ENCODE peak calls at places on chromosomes 3 and 15, in ten cellular contexts. N, V, Q, X, G, S, L, K, A and O are unnamed samples.

GRCh38 chr3:69433938-69434263 is 48.0 kb upstream of the FRMD4B start:
- DNase-seq in N (no peak), V (no peak), Q (peak), X (no peak), G (no peak), S (no peak), L (no peak), K (no peak), A (peak), O (no peak)

GRCh38 chr3:37968784-37969600 is 21.6 kb upstream of the VILL start:
- DNase-seq in N (no peak), V (no peak), Q (no peak), X (no peak), G (no peak), S (no peak), L (no peak), K (no peak), A (no peak), O (no peak)

GRCh38 chr15:74312445-74313007 is 54.9 kb downstream of the CYP11A1 start:
- DNase-seq in N (no peak), V (no peak), Q (no peak), X (peak), G (peak), S (no peak), L (no peak), K (no peak), A (no peak), O (no peak)

GRCh38 chr15:84598250-84598649 is 2.6 kb upstream of the ZSCAN2 start:
- DNase-seq in N (no peak), V (no peak), Q (peak), X (no peak), G (no peak), S (no peak), L (no peak), K (no peak), A (peak), O (no peak)

GRCh38 chr15:40511093-40511471 is 40.3 kb downstream of the CHST14 start:
- DNase-seq in N (peak), V (no peak), Q (peak), X (no peak), G (no peak), S (no peak), L (peak), K (no peak), A (peak), O (no peak)

GRCh38 chr15:59501531-59502113 is 63.6 kb downstream of the FAM81A start:
- DNase-seq in N (peak), V (peak), Q (peak), X (peak), G (no peak), S (no peak), L (no peak), K (no peak), A (peak), O (no peak)

GRCh38 chr3:150180349-150180748 is 209.7 kb upstream of the PFN2 start:
- DNase-seq in N (no peak), V (no peak), Q (peak), X (no peak), G (no peak), S (no peak), L (no peak), K (no peak), A (no peak), O (peak)

GRCh38 chr3:118628704-118629341 is 405.8 kb downstream of the IGSF11 start:
- DNase-seq in N (peak), V (peak), Q (peak), X (peak), G (peak), S (no peak), L (peak), K (peak), A (peak), O (no peak)

GRCh38 chr3:32226875-32227500 is 11.5 kb upstream of the CMTM8 start:
- DNase-seq in N (no peak), V (no peak), Q (peak), X (no peak), G (no peak), S (no peak), L (no peak), K (no peak), A (no peak), O (no peak)

GRCh38 chr3:56347219-56347871 is 120.9 kb downstream of the ERC2 start:
- DNase-seq in N (no peak), V (peak), Q (no peak), X (peak), G (peak), S (no peak), L (peak), K (peak), A (peak), O (no peak)

GRCh38 chr3:49403891-49404290 is 7.9 kb downstream of the RHOA start:
- DNase-seq in N (no peak), V (no peak), Q (no peak), X (no peak), G (no peak), S (no peak), L (no peak), K (no peak), A (no peak), O (no peak)

GRCh38 chr3:195886181-195887141 is 21.9 kb downstream of the TNK2 start:
- DNase-seq in N (no peak), V (peak), Q (no peak), X (no peak), G (no peak), S (no peak), L (no peak), K (no peak), A (no peak), O (no peak)

GRCh38 chr3:99475229-99475628 is 163.2 kb upstream of the COL8A1 start:
- DNase-seq in N (no peak), V (no peak), Q (no peak), X (no peak), G (no peak), S (no peak), L (no peak), K (no peak), A (no peak), O (no peak)

GRCh38 chr15:25177955-25178801 is 223.4 kb downstream of the SNRPN start:
- DNase-seq in N (no peak), V (no peak), Q (no peak), X (no peak), G (peak), S (no peak), L (no peak), K (no peak), A (no peak), O (peak)

GRCh38 chr3:143120716-143121239 is 1.2 kb downstream of the CHST2 start:
- DNase-seq in N (no peak), V (peak), Q (no peak), X (peak), G (peak), S (peak), L (no peak), K (no peak), A (peak), O (no peak)

GRCh38 chr3:133570139-133570936 is 3.1 kb upstream of the CDV3 start:
- DNase-seq in N (no peak), V (no peak), Q (peak), X (no peak), G (no peak), S (no peak), L (no peak), K (no peak), A (no peak), O (no peak)

GRCh38 chr15:79981861-79982455 is 11.0 kb upstream of the BCL2A1 start:
- DNase-seq in N (no peak), V (no peak), Q (no peak), X (no peak), G (no peak), S (no peak), L (no peak), K (no peak), A (no peak), O (no peak)

GRCh38 chr15:78301813-78302212 is 2.4 kb upstream of the SKIC8 start:
- DNase-seq in N (no peak), V (no peak), Q (no peak), X (no peak), G (no peak), S (no peak), L (no peak), K (no peak), A (no peak), O (no peak)

GRCh38 chr3:169147246-169148008 is 516.1 kb downstream of the MECOM start:
- DNase-seq in N (peak), V (peak), Q (peak), X (peak), G (no peak), S (no peak), L (no peak), K (no peak), A (peak), O (no peak)

GRCh38 chr15:53312707-53313106 is 446.8 kb downstream of the WDR72 start:
- DNase-seq in N (no peak), V (no peak), Q (no peak), X (no peak), G (no peak), S (no peak), L (no peak), K (no peak), A (no peak), O (no peak)

GRCh38 chr3:38368238-38368637 is 21.7 kb downstream of the XYLB start:
- DNase-seq in N (no peak), V (no peak), Q (no peak), X (no peak), G (no peak), S (no peak), L (no peak), K (no peak), A (no peak), O (no peak)

GRCh38 chr15:31523027-31523654 is 196.5 kb downstream of the KLF13 start:
- DNase-seq in N (no peak), V (no peak), Q (no peak), X (no peak), G (no peak), S (no peak), L (no peak), K (no peak), A (no peak), O (no peak)

GRCh38 chr3:156997351-156997750 is 162.6 kb downstream of the CCNL1 start:
- DNase-seq in N (no peak), V (no peak), Q (peak), X (no peak), G (no peak), S (no peak), L (no peak), K (no peak), A (no peak), O (peak)

GRCh38 chr3:47002490-47003410 is 23.3 kb downstream of the NBEAL2 start:
- DNase-seq in N (no peak), V (no peak), Q (no peak), X (peak), G (no peak), S (no peak), L (no peak), K (no peak), A (no peak), O (no peak)

GRCh38 chr15:51051776-51052175 is 42.9 kb downstream of the TNFAIP8L3 start:
- DNase-seq in N (no peak), V (no peak), Q (no peak), X (no peak), G (no peak), S (no peak), L (peak), K (no peak), A (no peak), O (peak)

GRCh38 chr3:129611812-129612349 is 5.4 kb upstream of the PLXND1 start:
- DNase-seq in N (no peak), V (no peak), Q (no peak), X (no peak), G (no peak), S (no peak), L (peak), K (no peak), A (no peak), O (no peak)

GRCh38 chr3:76866729-76867461 is 173.0 kb upstream of the ROBO2 start:
- DNase-seq in N (no peak), V (no peak), Q (no peak), X (no peak), G (no peak), S (no peak), L (no peak), K (no peak), A (no peak), O (no peak)

GRCh38 chr3:42148982-42149432 is 57.9 kb downstream of the TRAK1 start:
- DNase-seq in N (peak), V (peak), Q (peak), X (peak), G (peak), S (no peak), L (peak), K (no peak), A (no peak), O (no peak)

GRCh38 chr3:61589856-61590255 is 28.5 kb downstream of the PTPRG start:
- DNase-seq in N (no peak), V (no peak), Q (peak), X (no peak), G (no peak), S (no peak), L (no peak), K (no peak), A (no peak), O (no peak)

GRCh38 chr3:156300929-156301806 is 180.8 kb downstream of the KCNAB1 start:
- DNase-seq in N (no peak), V (no peak), Q (no peak), X (no peak), G (no peak), S (no peak), L (no peak), K (no peak), A (no peak), O (no peak)

GRCh38 chr3:25385807-25386512 is 42.1 kb upstream of the RARB start:
- DNase-seq in N (no peak), V (no peak), Q (no peak), X (no peak), G (no peak), S (no peak), L (no peak), K (no peak), A (no peak), O (no peak)

GRCh38 chr3:159787191-159787590 is 201.4 kb upstream of the IL12A start:
- DNase-seq in N (no peak), V (no peak), Q (peak), X (no peak), G (no peak), S (no peak), L (no peak), K (no peak), A (no peak), O (no peak)

GRCh38 chr3:174949523-174949922 is 90.4 kb downstream of the NAALADL2 start:
- DNase-seq in N (no peak), V (no peak), Q (no peak), X (no peak), G (no peak), S (no peak), L (no peak), K (no peak), A (no peak), O (no peak)

GRCh38 chr3:190892328-190893011 is 30.0 kb upstream of the GMNC start:
- DNase-seq in N (no peak), V (no peak), Q (no peak), X (no peak), G (no peak), S (no peak), L (no peak), K (no peak), A (no peak), O (no peak)

GRCh38 chr3:53162672-53163458 is 1.9 kb downstream of the PRKCD start:
- DNase-seq in N (no peak), V (no peak), Q (peak), X (no peak), G (no peak), S (peak), L (no peak), K (peak), A (peak), O (no peak)

GRCh38 chr3:4504340-4505261 is 11.5 kb downstream of the ITPR1 start:
- DNase-seq in N (no peak), V (no peak), Q (peak), X (no peak), G (no peak), S (no peak), L (no peak), K (no peak), A (peak), O (no peak)

GRCh38 chr3:46297658-46298423 is 55.6 kb downstream of the CCR3 start:
- DNase-seq in N (no peak), V (no peak), Q (peak), X (no peak), G (no peak), S (no peak), L (peak), K (no peak), A (no peak), O (no peak)

GRCh38 chr15:33468740-33469139 is 158.0 kb downstream of the RYR3 start:
- DNase-seq in N (no peak), V (no peak), Q (no peak), X (no peak), G (no peak), S (no peak), L (no peak), K (no peak), A (no peak), O (no peak)